ENCODE peak calls at places on chromosome 7, in eight cellular contexts. G, S, X, U, V, I, H and W are unnamed samples.

GRCh38 chr7:128884561-128885369 is 22.1 kb downstream of the ATP6V1F start:
- DNase-seq in G (no peak), I (no peak), S (no peak), U (no peak), V (no peak), H (no peak), X (peak; percentile 39), W (no peak)

GRCh38 chr7:6203381-6203780 is 69.0 kb downstream of the CYTH3 start:
- DNase-seq in U (no peak), I (no peak), H (no peak), V (no peak), G (no peak), X (no peak), S (no peak), W (no peak)

GRCh38 chr7:148699024-148699771 is 495 bp downstream of the CUL1 start:
- DNase-seq in U (peak; percentile 60), H (peak; percentile 56), X (peak; percentile 82), V (peak; percentile 58), I (peak; percentile 18), G (peak; percentile 46), S (no peak), W (peak; percentile 36)

GRCh38 chr7:104855826-104856225 is 158.2 kb upstream of the KMT2E start:
- DNase-seq in U (no peak), G (no peak), I (no peak), H (no peak), X (no peak), V (no peak), S (no peak), W (no peak)

GRCh38 chr7:2938514-2939192 is 94.5 kb upstream of the GNA12 start:
- DNase-seq in X (peak; percentile 37), V (no peak), U (no peak), I (no peak), G (no peak), H (no peak), S (no peak), W (peak; percentile 1)

GRCh38 chr7:80942261-80943041 is 23.6 kb upstream of the SEMA3C start:
- DNase-seq in U (peak; percentile 98), G (peak; percentile 99), I (peak; percentile 79), H (peak; percentile 99), S (no peak), X (no peak), V (peak; percentile 44), W (peak; percentile 71)

GRCh38 chr7:150415161-150416160 is 35.0 kb upstream of the GIMAP8 start:
- DNase-seq in U (no peak), I (no peak), V (no peak), S (no peak), H (no peak), G (no peak), X (no peak), W (no peak)

GRCh38 chr7:51297986-51298385 is 18.6 kb downstream of the COBL start:
- DNase-seq in X (no peak), G (no peak), H (no peak), U (no peak), S (no peak), I (no peak), V (no peak), W (no peak)

GRCh38 chr7:156206174-156206573 is 393.9 kb upstream of the SHH start:
- DNase-seq in U (no peak), S (no peak), I (no peak), V (no peak), H (no peak), X (no peak), G (no peak), W (no peak)

GRCh38 chr7:1848013-1848640 is 178.1 kb downstream of the ELFN1 start:
- DNase-seq in S (no peak), I (no peak), V (no peak), G (no peak), U (no peak), H (no peak), X (peak; percentile 38), W (no peak)

GRCh38 chr7:1121476-1121875 is 33.6 kb downstream of the GPER1 start:
- DNase-seq in U (no peak), S (no peak), I (no peak), H (no peak), G (no peak), V (no peak), X (peak; percentile 17), W (no peak)

GRCh38 chr7:130092598-130092997 is 22.3 kb downstream of the KLHDC10 start:
- DNase-seq in S (no peak), X (no peak), H (no peak), V (no peak), G (no peak), I (no peak), U (no peak), W (no peak)

GRCh38 chr7:7452652-7453051 is 83.0 kb downstream of the COL28A1 start:
- DNase-seq in U (no peak), S (no peak), V (no peak), I (no peak), X (no peak), H (no peak), G (no peak), W (no peak)